ENCODE peak calls at places on chromosomes 7 and 10, in four cellular contexts. X is effector CD4-positive, alpha-beta T cell; Q is GDM1; P is HL-60. W is an unnamed sample.

GRCh38 chr7:41893656-41894055 is 190.8 kb upstream of the INHBA start:
- DNase-seq in X (no peak), Q (no peak), P (no peak), W (no peak)

GRCh38 chr10:67665491-67665890 is 30.5 kb downstream of the CTNNA3 start:
- DNase-seq in X (no peak), Q (no peak), P (no peak), W (no peak)

GRCh38 chr7:47803846-47804245 is 144.4 kb downstream of the PKD1L1 start:
- DNase-seq in X (no peak), Q (no peak), P (no peak), W (no peak)

GRCh38 chr7:137753067-137753466 is 93.7 kb downstream of the DGKI start:
- DNase-seq in X (no peak), Q (no peak), P (no peak), W (no peak)

GRCh38 chr7:4189151-4189570 is 492.9 kb upstream of the FOXK1 start:
- DNase-seq in X (no peak), Q (no peak), P (no peak), W (peak)

GRCh38 chr7:129423700-129424410 is 10.4 kb upstream of the STRIP2 start:
- DNase-seq in X (no peak), Q (no peak), P (no peak), W (no peak)

GRCh38 chr10:63093227-63093626 is 39.9 kb upstream of the NRBF2 start:
- DNase-seq in X (no peak), Q (no peak), P (no peak), W (no peak)

GRCh38 chr7:138838166-138838565 is 40.2 kb upstream of the ATP6V0A4 start:
- DNase-seq in X (no peak), Q (no peak), P (no peak), W (no peak)

GRCh38 chr10:47288916-47289495 is 11.0 kb upstream of the GDF10 start:
- DNase-seq in X (no peak), Q (no peak), P (no peak), W (no peak)

GRCh38 chr10:70575874-70576802 is 26.4 kb downstream of the PRF1 start:
- DNase-seq in X (no peak), Q (peak), P (peak), W (peak)

GRCh38 chr7:28410628-28411578 is 1.4 kb upstream of the CREB5 start:
- DNase-seq in X (no peak), Q (no peak), P (no peak), W (peak)

GRCh38 chr7:158270106-158270775 is 317.4 kb downstream of the PTPRN2 start:
- DNase-seq in X (no peak), Q (no peak), P (no peak), W (peak)

GRCh38 chr7:22445140-22445722 is 54.8 kb downstream of the STEAP1B start:
- DNase-seq in X (no peak), Q (no peak), P (no peak), W (peak)

GRCh38 chr7:28165221-28165807 is 15.3 kb downstream of the JAZF1 start:
- DNase-seq in X (no peak), Q (no peak), P (no peak), W (no peak)

GRCh38 chr7:37284805-37285211 is 163.9 kb downstream of the ELMO1 start:
- DNase-seq in X (peak), Q (no peak), P (peak), W (peak)

GRCh38 chr7:2022021-2022409 is 210.7 kb downstream of the MAD1L1 start:
- DNase-seq in X (no peak), Q (no peak), P (no peak), W (peak)

GRCh38 chr7:75957021-75957736 is 37.2 kb downstream of the TMEM120A start:
- DNase-seq in X (no peak), Q (no peak), P (peak), W (peak)